ENCODE peak calls at places on chromosome 7, in four cellular contexts. Y is astrocyte, E is left ventricle myocardium inferior, T is GM12865. Z is an unnamed sample.

GRCh38 chr7:5422324-5423271 is 1.0 kb downstream of the TNRC18 start:
- DNase-seq in Y (no peak), E (peak; percentile 26), T (no peak), Z (peak; percentile 39)

GRCh38 chr7:131327049-131327625 is 539 bp upstream of the MKLN1 start:
- DNase-seq in Y (peak; percentile 74), E (no peak), T (peak; percentile 42), Z (peak; percentile 76)

GRCh38 chr7:22969010-22969431 is 44.9 kb downstream of the HYCC1 start:
- DNase-seq in Y (no peak), E (no peak), T (no peak), Z (no peak)

GRCh38 chr7:116259156-116259555 is 48.8 kb downstream of the TES start:
- DNase-seq in Y (peak; percentile 42), E (no peak), T (no peak), Z (peak; percentile 27)

GRCh38 chr7:110043514-110043913 is 1047.4 kb upstream of the LRRN3 start:
- DNase-seq in Y (no peak), E (no peak), T (no peak), Z (no peak)

GRCh38 chr7:150377116-150377979 is 1.8 kb upstream of the ZNF775 start:
- DNase-seq in Y (no peak), E (no peak), T (peak; percentile 38), Z (no peak)

GRCh38 chr7:36601596-36601995 is 122.7 kb downstream of the AOAH start:
- DNase-seq in Y (peak; percentile 7), E (no peak), T (no peak), Z (no peak)

GRCh38 chr7:30684351-30684750 is 2.1 kb upstream of the CRHR2 start:
- DNase-seq in Y (no peak), E (no peak), T (no peak), Z (no peak)

GRCh38 chr7:144256112-144256511 is 8.5 kb downstream of the OR2A7 start:
- DNase-seq in Y (no peak), E (no peak), T (peak; percentile 0), Z (peak; percentile 5)

GRCh38 chr7:64884913-64885370 is 18.1 kb upstream of the ZNF273 start:
- DNase-seq in Y (no peak), E (no peak), T (no peak), Z (no peak)

GRCh38 chr7:94295805-94296204 is 98.9 kb upstream of the COL1A2 start:
- DNase-seq in Y (peak; percentile 79), E (no peak), T (no peak), Z (peak; percentile 92)

GRCh38 chr7:134674424-134674823 is 27.8 kb downstream of the BPGM start:
- DNase-seq in Y (no peak), E (no peak), T (no peak), Z (no peak)

GRCh38 chr7:21893401-21893800 is 52.3 kb downstream of the CDCA7L start:
- DNase-seq in Y (no peak), E (no peak), T (no peak), Z (no peak)

GRCh38 chr7:42730621-42731020 is 181.2 kb downstream of the C7orf25 start:
- DNase-seq in Y (no peak), E (no peak), T (no peak), Z (no peak)

GRCh38 chr7:139739863-139740597 is 37.8 kb downstream of the HIPK2 start:
- DNase-seq in Y (no peak), E (peak; percentile 63), T (no peak), Z (no peak)

GRCh38 chr7:520503-521161 is 986 bp upstream of the PDGFA start:
- DNase-seq in Y (no peak), E (no peak), T (no peak), Z (no peak)

DNA sequence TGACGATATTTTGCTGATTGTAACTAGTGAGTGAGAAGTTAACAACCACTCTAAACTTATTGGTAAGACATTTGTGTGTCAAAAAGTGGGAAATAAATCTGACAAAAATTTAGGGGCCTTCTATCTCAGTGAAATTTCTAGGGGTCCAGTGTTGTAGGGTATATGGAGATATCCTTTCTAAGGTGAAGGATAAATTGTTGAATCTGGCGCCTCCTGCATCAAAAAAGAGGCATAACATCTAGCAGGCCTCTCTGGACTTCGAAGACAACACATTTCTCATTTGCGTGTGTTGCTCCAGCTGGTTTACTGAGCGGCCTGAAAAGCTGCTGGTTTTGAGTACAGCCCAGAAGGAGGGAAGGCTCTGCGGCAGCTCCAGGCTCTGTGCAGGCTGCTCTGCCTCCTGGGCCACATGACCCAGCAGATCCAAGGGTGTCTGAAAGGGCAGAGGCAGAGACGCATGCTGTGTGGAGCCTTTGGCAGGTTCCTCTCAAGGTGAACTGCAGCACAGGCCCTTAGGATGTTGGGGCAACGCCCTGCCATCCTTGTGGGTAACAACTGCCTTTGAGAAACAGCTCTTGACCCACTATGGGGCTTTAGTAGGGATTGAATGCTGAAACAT is 72.4 kb downstream of the LMBR1 start:
- DNase-seq in Y (no peak), E (no peak), T (peak; percentile 6), Z (no peak)
- TF ChIP-seq CTCF in Y (peak; percentile 23), E (peak; percentile 21), T (peak; percentile 31), Z (peak; percentile 26)

GRCh38 chr7:32319019-32319382 is 171.2 kb downstream of the LSM5 start:
- DNase-seq in Y (no peak), E (peak; percentile 23), T (no peak), Z (no peak)
- H3K4me3 ChIP-seq in Y (no peak overlapping the region), E (peak overlapping the region; percentile 66), T (no peak overlapping the region), Z (no peak overlapping the region)

GRCh38 chr7:47488205-47488968 is 93.5 kb downstream of the TNS3 start:
- DNase-seq in Y (no peak), E (no peak), T (no peak), Z (no peak)
- TF ChIP-seq CTCF in Y (no peak), E (no peak), T (no peak), Z (no peak)

DNA sequence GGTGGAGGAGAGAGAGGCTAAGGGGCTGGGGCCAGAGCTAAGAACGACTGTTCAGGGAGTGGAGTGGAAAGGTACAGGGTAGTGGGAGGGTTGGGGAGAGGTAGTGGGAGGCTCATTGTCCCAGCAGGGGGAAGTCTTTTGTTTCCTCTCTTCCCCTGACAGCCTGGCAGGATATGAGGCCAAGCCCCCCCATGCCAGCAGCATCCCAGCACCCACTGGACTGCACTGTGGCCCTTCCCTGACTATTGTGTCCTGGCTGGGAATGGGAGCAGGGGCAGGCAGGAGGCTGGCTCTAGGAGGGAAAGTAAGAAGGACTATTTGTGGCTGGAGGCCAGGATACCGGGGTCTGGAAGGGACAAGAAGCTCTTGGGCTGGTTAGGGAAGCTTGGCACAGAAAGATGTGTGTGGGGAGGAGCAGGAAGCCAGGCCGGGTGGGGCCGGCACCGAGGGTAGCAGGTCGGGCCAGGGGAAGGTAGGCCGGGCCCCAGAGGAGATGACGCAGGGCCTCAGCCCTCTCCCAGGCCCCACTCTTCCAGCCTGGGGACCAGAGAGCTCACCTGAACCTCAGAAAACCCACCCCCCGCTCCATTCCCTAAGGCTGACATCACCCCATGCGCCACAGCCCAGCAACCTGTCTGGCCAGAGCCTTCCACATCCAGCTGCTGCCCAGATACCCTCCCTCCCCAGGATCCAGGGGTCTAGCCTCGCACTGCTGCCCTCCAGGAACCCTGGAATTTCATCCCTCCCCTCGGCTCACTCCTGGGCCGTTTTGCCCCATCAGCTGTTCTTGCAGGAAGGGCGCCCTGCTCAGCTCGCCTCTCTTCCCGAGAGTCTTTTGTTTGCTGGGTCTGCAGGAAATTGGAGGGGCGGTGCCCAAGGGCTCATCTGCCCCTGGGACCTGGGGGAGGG is 8.8 kb upstream of the EPHB4 start:
- DNase-seq in Y (no peak), E (peak; percentile 64), T (no peak), Z (peak; percentile 66)
- H3K4me3 ChIP-seq in Y (no peak overlapping the region), E (peak overlapping the region; percentile 66), T (no peak overlapping the region), Z (no peak overlapping the region)